ENCODE peak calls at places on chromosomes 3 and 15, in four cellular contexts. One of them, this sample, is unnamed.
A peak's percentile ranks its signal among the peaks of the same experiment; 100 is the strongest.

GRCh38 chr3:153443961-153444360 is 281.9 kb downstream of the RAP2B start:
- ATAC-seq in HepG2: no peak
- ATAC-seq in GM12878: peak; percentile 22
- ATAC-seq in K562: no peak
- ATAC-seq in this sample: no peak

GRCh38 chr3:4520013-4520881 is 27.1 kb downstream of the ITPR1 start:
- ATAC-seq in K562: peak; percentile 66
- ATAC-seq in GM12878: no peak
- ATAC-seq in HepG2: no peak
- ATAC-seq in this sample: peak; percentile 7

GRCh38 chr3:79491029-79491634 is 276.7 kb downstream of the ROBO1 start:
- ATAC-seq in GM12878: no peak
- ATAC-seq in HepG2: no peak
- ATAC-seq in K562: no peak
- ATAC-seq in this sample: no peak

GRCh38 chr15:40456299-40456712 is 14.5 kb upstream of the CHST14 start:
- ATAC-seq in GM12878: no peak
- ATAC-seq in K562: no peak
- ATAC-seq in HepG2: no peak
- ATAC-seq in this sample: no peak

GRCh38 chr3:188476930-188477329 is 323.0 kb downstream of the LPP start:
- ATAC-seq in K562: no peak
- ATAC-seq in GM12878: no peak
- ATAC-seq in HepG2: no peak
- ATAC-seq in this sample: no peak

GRCh38 chr3:38138347-38139190 is at the start of gene MYD88:
- ATAC-seq in HepG2: peak; percentile 55
- ATAC-seq in GM12878: peak; percentile 74
- ATAC-seq in K562: peak; percentile 72
- ATAC-seq in this sample: peak; percentile 40

GRCh38 chr3:38471260-38471857 is 17.7 kb downstream of the ACVR2B start:
- ATAC-seq in GM12878: no peak
- ATAC-seq in K562: no peak
- ATAC-seq in HepG2: peak; percentile 69
- ATAC-seq in this sample: no peak

GRCh38 chr3:79314547-79314946 is 453.3 kb downstream of the ROBO1 start:
- ATAC-seq in HepG2: no peak
- ATAC-seq in K562: no peak
- ATAC-seq in GM12878: no peak
- ATAC-seq in this sample: no peak

GRCh38 chr15:67761343-67761742 is 64.0 kb upstream of the SKOR1 start:
- ATAC-seq in HepG2: peak; percentile 97
- ATAC-seq in GM12878: no peak
- ATAC-seq in K562: no peak
- ATAC-seq in this sample: no peak

GRCh38 chr3:135992072-135992471 is 26.5 kb downstream of the PPP2R3A start:
- ATAC-seq in K562: no peak
- ATAC-seq in HepG2: no peak
- ATAC-seq in GM12878: no peak
- ATAC-seq in this sample: peak; percentile 70

GRCh38 chr3:188123170-188123920 is 30.6 kb upstream of the LPP start:
- ATAC-seq in GM12878: no peak
- ATAC-seq in HepG2: peak; percentile 91
- ATAC-seq in K562: no peak
- ATAC-seq in this sample: no peak

GRCh38 chr3:22962244-22962643 is 240.9 kb upstream of the UBE2E2 start:
- ATAC-seq in HepG2: no peak
- ATAC-seq in GM12878: no peak
- ATAC-seq in K562: no peak
- ATAC-seq in this sample: no peak

GRCh38 chr15:33074942-33075341 is 119.6 kb downstream of the FMN1 start:
- ATAC-seq in HepG2: peak; percentile 29
- ATAC-seq in K562: no peak
- ATAC-seq in GM12878: no peak
- ATAC-seq in this sample: no peak

GRCh38 chr15:73378089-73378488 is 9.3 kb upstream of the HCN4 start:
- ATAC-seq in GM12878: no peak
- ATAC-seq in HepG2: no peak
- ATAC-seq in K562: no peak
- ATAC-seq in this sample: no peak

GRCh38 chr3:14842277-14842676 is 23.5 kb downstream of the FGD5 start:
- ATAC-seq in GM12878: no peak
- ATAC-seq in K562: peak; percentile 6
- ATAC-seq in HepG2: no peak
- ATAC-seq in this sample: no peak

GRCh38 chr3:127412578-127413317 is 124.9 kb upstream of the PRR20G start:
- ATAC-seq in HepG2: no peak
- ATAC-seq in K562: no peak
- ATAC-seq in GM12878: no peak
- ATAC-seq in this sample: no peak

GRCh38 chr15:59814409-59814808 is 125.3 kb upstream of the BNIP2 start:
- ATAC-seq in K562: no peak
- ATAC-seq in GM12878: no peak
- ATAC-seq in HepG2: no peak
- ATAC-seq in this sample: no peak

GRCh38 chr15:48759921-48760320 is 50.9 kb downstream of the CEP152 start:
- ATAC-seq in K562: no peak
- ATAC-seq in GM12878: no peak
- ATAC-seq in HepG2: no peak
- ATAC-seq in this sample: no peak

GRCh38 chr3:16907245-16907644 is 22.5 kb downstream of the PLCL2 start:
- ATAC-seq in K562: peak; percentile 64
- ATAC-seq in GM12878: peak; percentile 83
- ATAC-seq in HepG2: no peak
- ATAC-seq in this sample: no peak

GRCh38 chr3:97010881-97011657 is 196.7 kb downstream of the EPHA6 start:
- ATAC-seq in K562: no peak
- ATAC-seq in HepG2: no peak
- ATAC-seq in GM12878: no peak
- ATAC-seq in this sample: no peak

GRCh38 chr3:3356836-3357235 is 177.3 kb upstream of the CRBN start:
- ATAC-seq in HepG2: no peak
- ATAC-seq in K562: no peak
- ATAC-seq in GM12878: no peak
- ATAC-seq in this sample: no peak

GRCh38 chr3:141737108-141737507 is 990 bp upstream of the RNF7 start:
- ATAC-seq in K562: no peak
- ATAC-seq in HepG2: no peak
- ATAC-seq in GM12878: no peak
- ATAC-seq in this sample: no peak

GRCh38 chr15:77419050-77419835 is 661 bp downstream of the PEAK1 start:
- ATAC-seq in HepG2: peak; percentile 51
- ATAC-seq in GM12878: peak; percentile 0
- ATAC-seq in K562: peak; percentile 25
- ATAC-seq in this sample: no peak

DNA sequence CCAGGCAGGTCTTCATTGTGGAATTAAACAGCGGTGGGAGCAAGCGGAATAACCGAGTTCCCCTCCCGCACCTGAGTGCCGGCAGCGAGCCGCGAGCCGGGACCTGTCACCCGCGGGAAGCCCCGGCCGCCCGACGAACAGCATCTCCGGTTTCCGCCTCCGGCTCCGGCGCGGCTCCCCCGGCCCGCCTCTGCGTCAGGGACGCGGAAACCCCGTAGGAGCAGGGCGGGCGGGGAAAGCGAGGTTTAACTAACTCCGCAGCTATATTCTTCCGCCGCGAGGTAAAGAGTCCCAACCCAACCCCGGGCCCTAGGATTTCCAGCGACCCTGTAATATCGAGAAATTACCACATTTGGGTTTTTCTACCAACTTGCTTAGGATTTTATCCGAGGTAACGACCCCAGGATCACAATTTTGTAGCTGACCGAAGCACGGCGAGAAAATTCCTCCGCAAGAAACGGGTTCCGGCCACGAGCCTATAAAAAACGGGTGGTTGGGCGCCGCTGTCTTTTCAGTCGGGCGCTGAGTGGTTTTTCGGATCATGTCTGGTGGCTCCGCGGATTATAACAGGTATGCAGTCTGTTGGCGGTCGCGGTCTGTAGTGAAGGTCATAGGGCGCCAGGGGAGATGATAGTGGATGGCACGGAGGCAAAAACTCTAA is at the start of gene EIF4A2:
- ATAC-seq in K562: peak; percentile 81
- ATAC-seq in HepG2: peak; percentile 78
- ATAC-seq in GM12878: peak; percentile 78
- ATAC-seq in this sample: peak; percentile 86
- TF ChIP-seq POLR2A in K562: peak; percentile 100
- TF ChIP-seq POLR2A in HepG2: peak; percentile 88
- TF ChIP-seq POLR2A in GM12878: peak; percentile 92
- TF ChIP-seq POLR2A in this sample: peak; percentile 97

GRCh38 chr15:20409247-20409646 is 132.4 kb downstream of the GOLGA6L6 start:
- ATAC-seq in HepG2: no peak
- ATAC-seq in K562: peak; percentile 49
- ATAC-seq in GM12878: no peak
- ATAC-seq in this sample: no peak

DNA sequence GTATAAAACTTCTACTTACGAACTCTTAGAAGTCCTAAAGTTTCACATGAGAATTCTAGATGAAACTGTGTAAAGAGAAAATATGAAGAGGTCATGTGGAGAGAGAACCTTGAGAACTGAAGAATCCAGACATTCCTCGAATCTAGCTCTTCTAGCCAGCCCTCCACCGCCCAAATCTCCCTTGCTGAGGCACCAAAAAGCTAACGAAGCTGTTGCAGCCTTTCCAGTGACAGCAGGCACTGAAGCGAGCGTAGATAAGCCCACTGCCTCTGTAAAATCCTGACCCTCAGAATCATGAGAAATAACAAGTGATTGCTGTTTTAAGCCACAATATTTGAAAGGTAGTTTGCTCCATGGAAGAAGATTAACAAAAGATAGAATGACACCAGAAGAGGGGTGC is 134.0 kb downstream of the GOLGA6L6 start:
- ATAC-seq in GM12878: no peak
- ATAC-seq in K562: no peak
- ATAC-seq in HepG2: no peak
- ATAC-seq in this sample: no peak
- H3K9me3 ChIP-seq in GM12878: no peaks in the 10 kb centered on the region
- H3K9me3 ChIP-seq in K562: no peaks in the 10 kb centered on the region
- H3K9me3 ChIP-seq in HepG2: no peaks in the 10 kb centered on the region
- H3K9me3 ChIP-seq in this sample: peaks cover 2% of the 10 kb centered on the region

GRCh38 chr3:30666564-30667249 is 60.3 kb downstream of the TGFBR2 start:
- ATAC-seq in K562: no peak
- ATAC-seq in GM12878: no peak
- ATAC-seq in HepG2: no peak
- ATAC-seq in this sample: no peak

GRCh38 chr3:30665539-30665938 is 59.1 kb downstream of the TGFBR2 start:
- ATAC-seq in HepG2: no peak
- ATAC-seq in K562: no peak
- ATAC-seq in GM12878: no peak
- ATAC-seq in this sample: no peak

GRCh38 chr3:30663533-30664241 is 57.3 kb downstream of the TGFBR2 start:
- ATAC-seq in HepG2: no peak
- ATAC-seq in GM12878: no peak
- ATAC-seq in K562: no peak
- ATAC-seq in this sample: no peak

GRCh38 chr3:30664449-30664848 is 58.0 kb downstream of the TGFBR2 start:
- ATAC-seq in K562: no peak
- ATAC-seq in GM12878: no peak
- ATAC-seq in HepG2: no peak
- ATAC-seq in this sample: no peak

DNA sequence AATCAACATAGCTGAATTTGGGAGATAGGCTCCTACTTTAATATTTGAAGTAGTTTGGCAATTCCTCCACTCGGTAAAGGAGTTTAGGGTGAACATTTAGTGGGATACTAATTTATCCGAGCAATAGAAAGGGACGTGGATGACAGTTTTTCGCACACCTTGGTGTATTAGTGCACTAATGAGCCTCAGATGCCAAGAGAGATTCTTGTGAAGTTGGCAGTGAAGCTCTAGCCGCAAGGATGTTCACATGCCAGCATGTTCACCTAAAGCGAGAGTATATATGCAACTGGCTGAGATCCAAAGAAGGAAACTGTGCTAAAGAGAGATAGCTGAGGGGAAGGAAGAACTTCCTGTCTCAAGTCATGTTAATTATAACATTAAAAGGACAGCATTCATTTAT is 58.5 kb downstream of the TGFBR2 start:
- ATAC-seq in GM12878: no peak
- ATAC-seq in HepG2: no peak
- ATAC-seq in K562: no peak
- ATAC-seq in this sample: no peak
- TF ChIP-seq POLR2A in GM12878: no peak
- TF ChIP-seq POLR2A in HepG2: no peak
- TF ChIP-seq POLR2A in K562: no peak
- TF ChIP-seq POLR2A in this sample: no peak

DNA sequence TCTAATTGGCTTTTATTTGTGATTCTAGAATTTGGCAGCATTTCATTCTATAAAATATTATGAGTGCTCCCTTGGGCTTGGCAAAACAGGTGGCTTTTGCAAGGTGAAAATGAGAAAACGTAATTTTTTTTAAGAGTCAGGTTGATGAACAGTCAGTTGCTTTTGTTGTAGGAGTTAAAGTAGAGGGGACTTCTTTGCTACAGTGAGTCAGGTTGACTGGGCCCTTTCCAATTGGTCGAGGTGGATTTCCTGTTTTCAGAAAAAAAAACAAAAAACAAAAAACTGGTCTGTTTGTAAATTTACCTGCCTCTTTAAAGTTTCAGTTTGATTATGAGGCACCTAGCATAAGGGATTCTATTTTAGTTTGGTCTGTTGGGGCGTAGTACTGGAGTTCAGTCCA is 1469.4 kb upstream of the GBE1 start:
- ATAC-seq in GM12878: peak; percentile 45
- ATAC-seq in K562: no peak
- ATAC-seq in HepG2: no peak
- ATAC-seq in this sample: no peak
- H3K9me3 ChIP-seq in GM12878: no peaks in the 10 kb centered on the region
- H3K9me3 ChIP-seq in K562: no peaks in the 10 kb centered on the region
- H3K9me3 ChIP-seq in HepG2: no peaks in the 10 kb centered on the region
- H3K9me3 ChIP-seq in this sample: no peaks in the 10 kb centered on the region

GRCh38 chr3:20039765-20040475 is at the start of gene KAT2B:
- ATAC-seq in GM12878: peak; percentile 79
- ATAC-seq in K562: peak; percentile 81
- ATAC-seq in HepG2: peak; percentile 81
- ATAC-seq in this sample: peak; percentile 83
- TF ChIP-seq POLR2A in GM12878: peak; percentile 81
- TF ChIP-seq POLR2A in K562: peak; percentile 60
- TF ChIP-seq POLR2A in HepG2: no peak
- TF ChIP-seq POLR2A in this sample: peak; percentile 68